ENCODE peak calls at places on chromosomes 12 and 14, in seven cellular contexts. N is WTC11, L is kidney, V is RWPE2, B is GM13976, P is BE2C, C is HFFc6. I is an unnamed sample.
A peak's percentile ranks its signal among the peaks of the same experiment; 100 is the strongest.

GRCh38 chr14:88612981-88613380 is 50.1 kb downstream of the ZC3H14 start:
- DNase-seq in P (no peak), L (no peak), C (no peak), B (no peak), V (no peak), N (no peak), I (no peak)

GRCh38 chr12:124289634-124290600 is 5.0 kb upstream of the RFLNA start:
- DNase-seq in N (no peak), C (peak; percentile 41), B (no peak), V (no peak), P (no peak), L (no peak), I (no peak)

GRCh38 chr12:112803620-112804279 is 12.2 kb downstream of the RPH3A start:
- DNase-seq in N (no peak), C (no peak), B (no peak), V (no peak), L (no peak), P (no peak), I (no peak)

GRCh38 chr14:92657457-92658142 is 90.8 kb downstream of the LGMN start:
- DNase-seq in C (no peak), L (peak; percentile 74), B (no peak), P (no peak), V (no peak), N (no peak), I (no peak)

GRCh38 chr12:106086696-106087095 is 52.1 kb downstream of the NUAK1 start:
- DNase-seq in B (no peak), N (no peak), P (no peak), L (no peak), C (no peak), V (no peak), I (no peak)

GRCh38 chr12:110528277-110528839 is 26.2 kb downstream of the RAD9B start:
- DNase-seq in L (no peak), C (no peak), N (no peak), B (peak; percentile 45), V (no peak), P (no peak), I (no peak)

GRCh38 chr12:104219361-104219892 is 3.8 kb downstream of the TXNRD1 start:
- DNase-seq in N (no peak), B (no peak), P (no peak), L (no peak), V (no peak), C (peak; percentile 99), I (no peak)

GRCh38 chr12:124340080-124340900 is 45.4 kb downstream of the RFLNA start:
- DNase-seq in L (peak; percentile 69), V (no peak), P (no peak), B (no peak), C (no peak), N (no peak), I (no peak)

GRCh38 chr12:131950182-131950913 is 606 bp downstream of the EP400 start:
- DNase-seq in B (peak; percentile 55), C (no peak), P (peak; percentile 46), L (peak; percentile 85), V (no peak), N (no peak), I (peak; percentile 45)

GRCh38 chr14:72907886-72908285 is 14.0 kb upstream of the DPF3 start:
- DNase-seq in L (no peak), P (no peak), V (no peak), N (no peak), B (no peak), C (peak; percentile 38), I (no peak)

GRCh38 chr12:107449891-107450290 is 235.7 kb upstream of the PWP1 start:
- DNase-seq in P (no peak), N (no peak), L (no peak), V (no peak), C (peak; percentile 6), B (no peak), I (no peak)

GRCh38 chr12:32618115-32618514 is 61.0 kb upstream of the DNM1L start:
- DNase-seq in N (no peak), V (no peak), P (no peak), L (no peak), C (no peak), B (no peak), I (no peak)

GRCh38 chr12:15956413-15957185 is 45.5 kb downstream of the DERA start:
- DNase-seq in P (no peak), B (no peak), N (no peak), C (no peak), L (no peak), V (peak; percentile 45), I (no peak)

GRCh38 chr12:117587646-117588287 is 226.3 kb upstream of the NOS1 start:
- DNase-seq in P (peak; percentile 57), C (no peak), N (peak; percentile 81), V (no peak), B (peak; percentile 68), L (no peak), I (peak; percentile 68)

GRCh38 chr12:124834822-124835221 is 28.8 kb downstream of the SCARB1 start:
- DNase-seq in B (no peak), N (no peak), P (no peak), V (no peak), C (no peak), L (no peak), I (no peak)

DNA sequence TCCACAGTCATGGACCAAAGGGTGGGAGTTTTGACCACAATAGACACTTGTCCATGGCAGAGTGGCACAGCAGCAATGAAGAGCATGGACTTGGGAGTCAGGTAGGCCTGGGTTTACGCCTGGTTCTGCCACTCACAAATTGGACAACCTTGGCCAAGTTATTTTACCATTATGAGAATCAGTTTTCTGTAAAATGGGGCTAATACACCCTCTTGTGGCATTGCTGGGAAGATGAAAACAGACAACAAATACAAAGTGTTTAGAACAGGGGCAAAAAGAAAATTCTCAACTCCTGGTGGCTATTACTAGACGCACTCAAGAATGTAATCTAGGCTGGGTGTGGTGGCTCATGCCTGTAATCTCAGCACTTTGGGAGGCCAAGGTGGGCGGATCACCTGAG is 2.6 kb downstream of the C12orf43 start:
- DNase-seq in C (no peak), L (no peak), P (no peak), V (no peak), N (no peak), B (no peak), I (no peak)
- TF ChIP-seq CTCF in C (peak; percentile 33), L (no peak), P (peak; percentile 3), V (no peak), N (no peak), B (no peak), I (peak; percentile 21)

DNA sequence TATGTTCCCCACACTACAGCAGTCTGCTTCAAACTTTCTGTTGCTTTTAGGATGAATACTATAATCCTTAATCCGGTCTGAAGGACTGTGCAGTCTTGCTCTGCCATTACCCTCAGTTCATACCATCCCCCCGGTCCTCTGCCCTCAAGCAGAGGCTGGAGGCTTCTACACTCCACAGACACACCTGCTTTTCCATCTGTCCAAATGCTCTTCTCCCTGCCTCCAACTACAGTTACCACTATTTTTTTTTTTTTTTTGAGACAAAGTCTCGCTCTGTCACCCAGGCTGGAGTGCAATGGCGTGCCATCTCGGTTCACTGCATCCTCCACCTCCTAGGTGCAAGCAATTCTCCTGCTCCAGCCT is 19.3 kb upstream of the KCNH3 start:
- DNase-seq in L (no peak), P (no peak), V (no peak), N (no peak), C (no peak), B (no peak), I (no peak)
- TF ChIP-seq CTCF in L (no peak), P (no peak), V (no peak), N (no peak), C (no peak), B (no peak), I (no peak)

GRCh38 chr14:62143235-62143634 is 381.0 kb downstream of the SNAPC1 start:
- DNase-seq in L (no peak), P (no peak), V (no peak), N (no peak), C (peak; percentile 11), B (no peak), I (no peak)

GRCh38 chr14:62146014-62146413 is 383.8 kb downstream of the SNAPC1 start:
- DNase-seq in L (no peak), N (no peak), V (no peak), P (no peak), C (no peak), B (no peak), I (no peak)

DNA sequence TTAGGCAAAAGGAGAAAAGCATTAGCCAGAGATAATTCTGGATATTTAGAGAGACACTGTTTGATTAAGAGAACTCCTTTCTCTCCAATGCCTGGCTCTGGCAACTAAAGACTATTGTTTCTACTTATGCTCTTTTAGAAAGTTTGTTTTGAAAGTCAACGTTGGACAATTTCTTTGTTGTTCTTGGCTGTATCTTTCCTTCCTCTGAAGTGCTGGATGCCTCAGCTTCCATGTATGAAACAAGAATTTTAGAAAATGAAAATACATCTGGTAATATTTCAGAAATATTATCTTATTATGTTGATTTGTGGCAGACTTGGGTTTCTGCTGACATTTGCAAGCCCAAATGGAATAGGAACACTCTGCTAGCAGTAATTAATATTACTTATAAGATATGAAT is 382.6 kb downstream of the SNAPC1 start:
- DNase-seq in L (no peak), C (no peak), N (no peak), B (no peak), P (no peak), V (no peak), I (no peak)
- TF ChIP-seq CTCF in L (no peak), C (no peak), N (no peak), B (no peak), P (no peak), V (no peak), I (no peak)

GRCh38 chr14:68549057-68549421 is 243.8 kb downstream of the ZFP36L1 start:
- DNase-seq in B (no peak), C (peak; percentile 91), P (no peak), N (no peak), L (no peak), V (no peak), I (no peak)

GRCh38 chr14:68546839-68547238 is 246.0 kb downstream of the ZFP36L1 start:
- DNase-seq in L (no peak), P (no peak), N (no peak), V (no peak), B (no peak), C (peak; percentile 86), I (no peak)

GRCh38 chr14:68548194-68549056 is 244.4 kb downstream of the ZFP36L1 start:
- DNase-seq in P (peak; percentile 35), B (no peak), V (peak; percentile 99), C (peak; percentile 97), N (no peak), L (peak; percentile 97), I (no peak)

GRCh38 chr14:68549966-68550705 is 242.7 kb downstream of the ZFP36L1 start:
- DNase-seq in N (no peak), L (no peak), B (no peak), C (peak; percentile 20), P (no peak), V (no peak), I (no peak)

DNA sequence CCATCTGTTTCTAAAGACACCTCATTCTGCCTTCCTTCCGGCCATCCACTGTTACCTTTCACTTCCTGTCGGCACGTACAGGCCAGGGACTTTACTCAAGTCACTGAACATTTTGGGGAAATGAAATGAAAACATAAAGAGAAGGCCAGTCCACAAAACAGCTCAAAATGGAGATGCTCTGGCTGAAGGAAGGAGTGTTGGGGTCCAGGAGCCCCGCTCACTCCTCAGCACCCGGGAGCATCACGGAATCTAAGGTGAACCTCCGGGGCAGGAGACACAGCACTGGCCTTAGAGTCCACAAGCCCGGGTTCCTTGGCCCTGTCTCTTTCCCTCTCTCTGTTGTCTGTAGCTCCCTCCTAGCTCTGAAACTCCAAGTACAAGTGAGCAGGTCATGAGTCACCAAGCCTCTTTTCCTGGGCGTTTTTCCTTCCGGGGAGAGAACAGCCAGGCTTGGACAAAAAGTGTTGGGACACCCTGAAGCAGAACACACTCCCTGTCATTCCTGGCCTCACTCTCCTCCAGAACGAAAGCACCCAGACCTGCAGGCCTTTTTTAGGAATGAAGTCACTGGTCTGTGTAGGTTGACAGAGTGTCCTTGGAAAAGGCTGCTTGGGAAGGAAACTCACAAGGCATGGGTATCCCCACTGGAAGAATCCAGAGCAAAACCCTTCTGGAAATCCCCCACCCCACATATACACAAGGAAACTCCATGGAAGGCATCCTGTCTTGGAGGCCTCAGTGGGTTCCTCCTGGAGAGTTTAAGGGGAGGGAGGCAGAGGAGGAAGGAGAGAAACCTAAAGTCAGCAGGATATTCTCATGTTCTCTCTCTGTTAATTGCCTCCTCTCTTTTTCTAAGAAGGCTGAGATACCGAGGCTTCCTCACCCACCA is 245.3 kb downstream of the ZFP36L1 start:
- DNase-seq in N (no peak), P (no peak), C (peak; percentile 94), V (peak; percentile 93), B (no peak), L (peak; percentile 76), I (no peak)
- TF ChIP-seq CTCF in N (no peak), P (no peak), C (no peak), V (no peak), B (no peak), L (no peak), I (no peak)

I was measured in GM10248.